ENCODE peak calls at places on chromosome 12, in seven cellular contexts. N, G, U, L, E, T and H are unnamed samples.

GRCh38 chr12:41188058-41188840 is at the start of gene PDZRN4:
- DNase-seq in N (no peak), G (no peak), U (no peak), L (no peak), E (peak; percentile 58), T (peak; percentile 29), H (no peak)

GRCh38 chr12:101703487-101703886 is 6.0 kb downstream of the CHPT1 start:
- DNase-seq in N (no peak), G (no peak), U (no peak), L (no peak), E (no peak), T (peak; percentile 34), H (no peak)

GRCh38 chr12:25323774-25324086 is 73.0 kb upstream of the KRAS start:
- DNase-seq in N (no peak), G (no peak), U (no peak), L (no peak), E (no peak), T (no peak), H (no peak)

GRCh38 chr12:65460076-65460475 is 181.6 kb downstream of the MSRB3 start:
- DNase-seq in N (no peak), G (no peak), U (no peak), L (no peak), E (no peak), T (peak; percentile 15), H (no peak)

GRCh38 chr12:63915105-63915830 is 70.8 kb downstream of the SRGAP1 start:
- DNase-seq in N (no peak), G (no peak), U (no peak), L (peak; percentile 80), E (no peak), T (no peak), H (peak; percentile 63)

GRCh38 chr12:11689591-11690158 is 40.2 kb downstream of the ETV6 start:
- DNase-seq in N (no peak), G (no peak), U (no peak), L (no peak), E (no peak), T (peak; percentile 80), H (no peak)

GRCh38 chr12:77746108-77746507 is 84.6 kb upstream of the NAV3 start:
- DNase-seq in N (no peak), G (no peak), U (no peak), L (peak; percentile 6), E (no peak), T (no peak), H (peak; percentile 81)

GRCh38 chr12:41193321-41193720 is 5.2 kb downstream of the PDZRN4 start:
- DNase-seq in N (no peak), G (no peak), U (no peak), L (no peak), E (no peak), T (no peak), H (no peak)

GRCh38 chr12:13126494-13126893 is 23.0 kb upstream of the GSG1 start:
- DNase-seq in N (no peak), G (no peak), U (no peak), L (no peak), E (no peak), T (no peak), H (no peak)